ENCODE peak calls at places on chromosomes 11 and 22, in ten cellular contexts. T, Z, C, B, E, S, V, A, O and X are unnamed samples.

GRCh38 chr11:111775024-111775710 is 9.0 kb upstream of the PPP2R1B start:
- DNase-seq in T (no peak), Z (no peak), C (no peak), B (no peak), E (no peak), S (no peak), V (no peak), A (no peak), O (no peak), X (no peak)

GRCh38 chr11:16607675-16608644 is 130.5 kb upstream of the C11orf58 start:
- DNase-seq in T (no peak), Z (no peak), C (peak; percentile 45), B (no peak), E (peak; percentile 33), S (peak; percentile 89), V (peak; percentile 68), A (no peak), O (no peak), X (peak; percentile 61)

GRCh38 chr11:16925495-16926065 is 88.6 kb downstream of the PLEKHA7 start:
- DNase-seq in T (no peak), Z (no peak), C (no peak), B (no peak), E (peak; percentile 61), S (peak; percentile 83), V (no peak), A (no peak), O (peak; percentile 35), X (no peak)

GRCh38 chr11:61777234-61778090 is 14.9 kb downstream of the TMEM258 start:
- DNase-seq in T (peak; percentile 58), Z (no peak), C (no peak), B (no peak), E (peak; percentile 74), S (peak; percentile 86), V (no peak), A (no peak), O (no peak), X (no peak)

GRCh38 chr22:46574993-46575914 is 37.8 kb upstream of the CELSR1 start:
- DNase-seq in T (no peak), Z (no peak), C (no peak), B (no peak), E (no peak), S (peak; percentile 61), V (no peak), A (no peak), O (no peak), X (no peak)

GRCh38 chr11:45063669-45064068 is 82.8 kb upstream of the PRDM11 start:
- DNase-seq in T (no peak), Z (no peak), C (no peak), B (no peak), E (no peak), S (no peak), V (no peak), A (no peak), O (no peak), X (no peak)

GRCh38 chr22:20324139-20324516 is 4.3 kb upstream of the DGCR6L start:
- DNase-seq in T (peak; percentile 26), Z (no peak), C (no peak), B (no peak), E (no peak), S (peak; percentile 14), V (no peak), A (no peak), O (no peak), X (no peak)

GRCh38 chr11:11839718-11840117 is 2.1 kb upstream of the USP47 start:
- DNase-seq in T (no peak), Z (no peak), C (no peak), B (no peak), E (no peak), S (no peak), V (no peak), A (no peak), O (no peak), X (no peak)

GRCh38 chr11:8075119-8075726 is 5.8 kb upstream of the TUB start:
- DNase-seq in T (no peak), Z (no peak), C (no peak), B (no peak), E (no peak), S (no peak), V (no peak), A (no peak), O (no peak), X (no peak)

GRCh38 chr22:37794376-37794775 is 13.4 kb upstream of the GCAT start:
- DNase-seq in T (no peak), Z (no peak), C (no peak), B (no peak), E (no peak), S (no peak), V (no peak), A (no peak), O (no peak), X (no peak)

GRCh38 chr22:28883657-28883916 is 215 bp downstream of the ZNRF3 start:
- DNase-seq in T (no peak), Z (no peak), C (no peak), B (no peak), E (peak; percentile 61), S (no peak), V (no peak), A (no peak), O (no peak), X (no peak)

GRCh38 chr11:116960916-116961315 is 123.5 kb upstream of the APOA1 start:
- DNase-seq in T (no peak), Z (no peak), C (no peak), B (no peak), E (no peak), S (no peak), V (peak; percentile 45), A (peak; percentile 65), O (no peak), X (no peak)

GRCh38 chr11:134074346-134074745 is 5.5 kb downstream of the JAM3 start:
- DNase-seq in T (no peak), Z (no peak), C (no peak), B (no peak), E (no peak), S (no peak), V (no peak), A (no peak), O (no peak), X (no peak)

GRCh38 chr22:27880778-27881394 is 38.2 kb downstream of the PITPNB start:
- DNase-seq in T (peak; percentile 12), Z (peak; percentile 71), C (peak; percentile 53), B (peak; percentile 43), E (peak; percentile 19), S (no peak), V (peak; percentile 74), A (peak; percentile 37), O (peak; percentile 18), X (peak; percentile 72)

GRCh38 chr22:26658671-26659478 is 1.5 kb downstream of the MIAT start:
- DNase-seq in T (peak; percentile 65), Z (peak; percentile 85), C (peak; percentile 47), B (no peak), E (peak; percentile 83), S (peak; percentile 96), V (no peak), A (peak; percentile 93), O (peak; percentile 91), X (peak; percentile 86)

GRCh38 chr22:23243006-23243573 is 62.8 kb downstream of the BCR start:
- DNase-seq in T (peak; percentile 75), Z (peak; percentile 60), C (no peak), B (no peak), E (peak; percentile 59), S (peak; percentile 88), V (no peak), A (no peak), O (peak; percentile 78), X (no peak)

GRCh38 chr22:45533731-45534130 is 31.0 kb downstream of the FBLN1 start:
- DNase-seq in T (no peak), Z (no peak), C (no peak), B (no peak), E (no peak), S (no peak), V (no peak), A (no peak), O (no peak), X (no peak)

GRCh38 chr22:20430641-20431519 is 6.7 kb downstream of the SCARF2 start:
- DNase-seq in T (peak; percentile 70), Z (peak; percentile 76), C (no peak), B (peak; percentile 48), E (peak; percentile 74), S (peak; percentile 69), V (no peak), A (no peak), O (no peak), X (no peak)

GRCh38 chr11:112694244-112694643 is 267.0 kb upstream of the NCAM1 start:
- DNase-seq in T (no peak), Z (no peak), C (no peak), B (no peak), E (no peak), S (no peak), V (no peak), A (no peak), O (no peak), X (no peak)

GRCh38 chr22:47169801-47170140 is 407.3 kb downstream of the TBC1D22A start:
- DNase-seq in T (no peak), Z (no peak), C (no peak), B (no peak), E (no peak), S (no peak), V (no peak), A (no peak), O (no peak), X (no peak)

GRCh38 chr11:114348200-114349191 is 51.8 kb downstream of the C11orf71 start:
- DNase-seq in T (peak; percentile 11), Z (peak; percentile 57), C (no peak), B (peak; percentile 49), E (no peak), S (peak; percentile 43), V (peak; percentile 60), A (peak; percentile 28), O (peak; percentile 58), X (peak; percentile 43)

GRCh38 chr11:107770546-107770945 is 58.7 kb upstream of the SLN start:
- DNase-seq in T (no peak), Z (peak; percentile 25), C (peak; percentile 17), B (no peak), E (no peak), S (no peak), V (no peak), A (peak; percentile 12), O (no peak), X (no peak)

GRCh38 chr11:116471608-116472007 is 301.2 kb downstream of the BUD13 start:
- DNase-seq in T (no peak), Z (no peak), C (no peak), B (no peak), E (no peak), S (no peak), V (no peak), A (peak; percentile 61), O (no peak), X (no peak)